ENCODE peak calls at places on chromosomes 16 and 17, in eight cellular contexts. A, F, O, T, D, V, S and X are unnamed samples.

GRCh38 chr17:7438050-7438614 is 1.2 kb upstream of the FGF11 start:
- DNase-seq in A (peak; percentile 68), F (peak; percentile 59), O (no peak), T (no peak), D (peak; percentile 20), V (peak; percentile 45), S (peak; percentile 78), X (no peak)

GRCh38 chr16:30561212-30561816 is 3.1 kb upstream of the ZNF764 start:
- DNase-seq in A (peak; percentile 28), F (no peak), O (no peak), T (no peak), D (no peak), V (no peak), S (no peak), X (no peak)

GRCh38 chr16:19929062-19929511 is 44.4 kb upstream of the GPRC5B start:
- DNase-seq in A (no peak), F (no peak), O (no peak), T (no peak), D (no peak), V (no peak), S (no peak), X (no peak)

GRCh38 chr17:72492494-72492893 is 371.7 kb downstream of the SOX9 start:
- DNase-seq in A (no peak), F (no peak), O (no peak), T (no peak), D (no peak), V (no peak), S (no peak), X (no peak)

GRCh38 chr17:19387921-19388521 is 1.0 kb upstream of the MFAP4 start:
- DNase-seq in A (no peak), F (no peak), O (no peak), T (no peak), D (no peak), V (peak; percentile 73), S (no peak), X (no peak)

GRCh38 chr17:57569021-57569420 is 176.1 kb downstream of the CCDC182 start:
- DNase-seq in A (no peak), F (no peak), O (no peak), T (no peak), D (no peak), V (no peak), S (no peak), X (no peak)

GRCh38 chr16:78060787-78061186 is 38.4 kb downstream of the CLEC3A start:
- DNase-seq in A (no peak), F (no peak), O (no peak), T (no peak), D (no peak), V (no peak), S (no peak), X (no peak)

GRCh38 chr17:78963378-78963777 is 16.3 kb downstream of the LGALS3BP start:
- DNase-seq in A (no peak), F (no peak), O (no peak), T (no peak), D (no peak), V (no peak), S (no peak), X (no peak)